ENCODE peak calls at places on chromosomes 13 and 19, in eight cellular contexts. I, Z, G, U, X, O, Q and W are unnamed samples.

GRCh38 chr13:19266979-19267378 is 85.4 kb upstream of the TUBA3C start:
- DNase-seq in U (no peak), G (no peak), I (no peak), X (no peak), Z (no peak), Q (no peak), O (no peak), W (no peak)

GRCh38 chr13:99406799-99407201 is 94.5 kb upstream of the TM9SF2 start:
- DNase-seq in U (no peak), G (no peak), O (no peak), I (no peak), Z (no peak), X (no peak), Q (peak; percentile 18), W (peak; percentile 24)

GRCh38 chr13:92463134-92463533 is 763.5 kb upstream of the GPC6 start:
- DNase-seq in Q (no peak), Z (no peak), I (peak; percentile 23), U (no peak), G (no peak), O (no peak), X (no peak), W (no peak)

GRCh38 chr13:27954406-27954851 is 14.7 kb downstream of the CDX2 start:
- DNase-seq in G (no peak), Z (peak; percentile 49), Q (no peak), I (peak; percentile 59), X (no peak), O (peak; percentile 55), U (no peak), W (peak; percentile 22)

GRCh38 chr19:11300811-11301120 is 4.8 kb downstream of the TSPAN16 start:
- DNase-seq in I (no peak), G (no peak), Z (no peak), O (no peak), Q (no peak), X (no peak), U (no peak), W (no peak)

GRCh38 chr19:15869873-15870272 is 28.0 kb downstream of the CYP4F2 start:
- DNase-seq in G (no peak), Q (no peak), Z (no peak), X (no peak), U (no peak), I (no peak), O (no peak), W (no peak)

GRCh38 chr13:40536443-40537113 is 129.9 kb downstream of the FOXO1 start:
- DNase-seq in G (no peak), Z (peak; percentile 39), Q (no peak), O (no peak), U (no peak), X (no peak), I (peak; percentile 75), W (no peak)

GRCh38 chr13:30158774-30159445 is 148.4 kb downstream of the KATNAL1 start:
- DNase-seq in O (no peak), I (no peak), G (peak; percentile 65), Z (peak; percentile 53), Q (peak; percentile 64), U (peak; percentile 6), X (no peak), W (peak; percentile 75)

GRCh38 chr13:59906413-59907027 is 257.2 kb downstream of the DIAPH3 start:
- DNase-seq in Q (no peak), U (peak; percentile 6), G (peak; percentile 37), O (peak; percentile 9), Z (no peak), I (peak; percentile 19), X (no peak), W (peak; percentile 52)
- TF ChIP-seq CTCF in Q (peak; percentile 25), U (peak; percentile 67), G (peak; percentile 71), O (peak; percentile 7), Z (peak; percentile 28), I (no peak), X (peak; percentile 52), W (peak; percentile 65)

GRCh38 chr19:51810228-51810627 is 15.3 kb downstream of the FPR3 start:
- DNase-seq in O (no peak), U (no peak), Q (no peak), X (no peak), G (no peak), Z (no peak), I (no peak), W (no peak)
- TF ChIP-seq CTCF in O (no peak), U (peak; percentile 21), Q (no peak), X (peak; percentile 51), G (no peak), Z (no peak), I (no peak), W (no peak)

GRCh38 chr19:48363500-48363809 is 285 bp downstream of the TMEM143 start:
- DNase-seq in G (no peak), Z (no peak), O (no peak), I (no peak), X (no peak), Q (no peak), U (no peak), W (no peak)

GRCh38 chr19:48361912-48362311 is 1.8 kb downstream of the TMEM143 start:
- DNase-seq in X (no peak), Q (no peak), U (no peak), G (no peak), Z (no peak), I (no peak), O (no peak), W (no peak)

GRCh38 chr19:48364564-48365363 is 597 bp downstream of the SYNGR4 start:
- DNase-seq in G (no peak), Q (no peak), O (no peak), I (peak; percentile 32), U (no peak), Z (no peak), X (no peak), W (no peak)

GRCh38 chr19:48363810-48364563 is at the start of the genes SYNGR4 and TMEM143:
- DNase-seq in G (peak; percentile 99), U (peak; percentile 99), O (peak; percentile 97), Z (peak; percentile 98), X (peak; percentile 99), Q (peak; percentile 95), I (peak; percentile 98), W (peak; percentile 100)

DNA sequence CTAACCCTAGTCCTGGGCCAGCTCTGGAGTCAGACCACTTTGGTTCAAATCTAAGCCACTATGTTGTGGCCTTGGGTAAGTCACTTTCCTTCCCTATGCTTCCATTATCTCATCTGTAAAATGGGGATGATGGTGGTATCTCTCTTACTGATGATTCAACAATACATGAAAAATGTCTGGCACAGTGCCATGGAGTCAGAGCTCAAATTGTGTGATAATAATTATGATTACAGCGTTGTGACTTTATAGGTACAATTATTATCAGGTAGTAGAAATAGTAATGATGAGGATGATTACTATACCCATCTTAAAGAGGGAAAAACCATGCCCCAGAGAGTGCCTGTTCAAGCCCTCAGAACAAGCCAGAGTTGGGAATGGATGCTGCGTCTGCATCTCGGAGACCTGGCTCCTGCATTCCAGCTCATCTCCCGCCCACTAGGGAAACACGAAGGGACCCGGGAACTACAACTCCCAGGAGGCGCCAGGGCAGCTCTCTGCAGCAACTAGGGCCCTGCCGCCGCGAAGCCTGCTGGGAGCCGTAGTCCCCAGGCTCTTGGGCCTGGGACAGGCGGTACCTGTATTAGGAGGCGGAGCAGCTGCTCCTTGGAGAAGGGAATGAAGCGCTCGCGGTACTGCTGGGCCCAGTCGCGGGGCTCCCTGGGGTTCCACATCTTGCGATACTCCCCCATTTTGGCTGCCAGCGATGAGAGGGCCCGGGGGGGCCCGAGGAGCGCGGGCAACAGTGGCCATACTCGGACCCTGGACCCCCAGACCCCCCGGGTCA is 832 bp downstream of the TMEM143 start:
- DNase-seq in O (peak; percentile 88), X (peak; percentile 97), U (peak; percentile 92), Z (peak; percentile 96), G (peak; percentile 93), Q (peak; percentile 88), I (peak; percentile 96), W (peak; percentile 92)
- TF ChIP-seq CTCF in O (no peak), X (no peak), U (no peak), Z (no peak), G (peak; percentile 22), Q (no peak), I (no peak), W (no peak)

DNA sequence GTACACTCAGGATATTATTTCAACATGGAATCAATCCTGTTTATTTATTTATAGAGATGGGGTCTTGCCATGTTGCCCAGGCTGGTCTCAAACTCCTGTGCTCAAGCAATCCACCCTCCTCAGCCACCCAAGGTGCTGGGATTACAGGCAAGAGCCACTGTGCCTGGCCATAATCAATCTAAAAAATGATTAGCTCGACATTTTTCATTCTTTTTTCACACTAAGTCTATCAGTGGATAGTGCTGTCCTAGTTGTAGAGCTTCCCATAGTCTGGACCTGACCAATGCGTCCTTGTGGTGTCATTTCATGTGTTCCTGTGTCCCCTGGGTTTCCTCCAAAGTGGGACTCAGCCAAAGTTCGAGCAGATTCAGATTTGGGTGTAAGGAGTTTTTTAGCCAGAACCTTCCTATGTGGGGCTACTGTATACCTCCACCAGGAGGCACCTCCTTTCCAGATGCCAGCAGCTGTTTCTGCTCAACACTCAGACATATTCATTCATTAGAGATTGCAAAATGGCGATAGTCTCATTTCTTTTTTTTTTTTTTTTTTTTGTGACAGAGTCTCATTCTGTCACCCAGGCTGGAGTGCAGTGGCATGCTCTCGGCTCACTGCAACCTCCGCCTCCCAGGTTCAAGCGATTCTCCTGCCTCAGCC is 61.1 kb downstream of the MAP4K1 start:
- DNase-seq in Z (no peak), I (no peak), U (no peak), X (no peak), G (no peak), O (no peak), Q (no peak), W (peak; percentile 16)
- TF ChIP-seq CTCF in Z (no peak), I (no peak), U (no peak), X (no peak), G (peak; percentile 32), O (peak; percentile 28), Q (no peak), W (peak; percentile 17)